ENCODE peak calls at places on chromosomes 13 and 19, in eight cellular contexts. Z is astrocyte of the spinal cord; G is mammary epithelial cell; S is upper lobe of right lung; R is CD4-positive, alpha-beta T cell; X is neural crest cell; I is cardiac muscle cell; V is lung. O is an unnamed sample.

GRCh38 chr13:52659340-52659739 is 6.7 kb downstream of the SUGT1 start:
- DNase-seq in G (no peak), V (no peak), X (no peak), R (no peak), S (no peak), I (no peak), Z (no peak), O (no peak)

GRCh38 chr13:110340812-110341444 is 33.8 kb downstream of the COL4A2 start:
- DNase-seq in I (peak), R (peak), Z (peak), G (peak), X (no peak), V (peak), S (peak), O (peak)

GRCh38 chr13:71621152-71622124 is 245.6 kb downstream of the DACH1 start:
- DNase-seq in Z (no peak), I (peak), V (no peak), X (no peak), S (no peak), G (no peak), R (no peak), O (no peak)

GRCh38 chr19:46180701-46181385 is 32.8 kb downstream of the IGFL2 start:
- DNase-seq in Z (peak), R (no peak), X (no peak), V (no peak), S (no peak), G (peak), I (no peak), O (no peak)

GRCh38 chr13:114066956-114067355 is 65.5 kb downstream of the RASA3 start:
- DNase-seq in I (no peak), V (no peak), R (no peak), X (no peak), S (peak), G (no peak), Z (no peak), O (no peak)

GRCh38 chr13:33380487-33381079 is 95.0 kb upstream of the STARD13 start:
- DNase-seq in Z (no peak), V (no peak), G (no peak), S (no peak), R (no peak), I (no peak), X (no peak), O (no peak)

GRCh38 chr13:111318396-111318795 is 2.0 kb upstream of the TEX29 start:
- DNase-seq in R (no peak), G (no peak), V (no peak), X (no peak), S (no peak), Z (no peak), I (no peak), O (no peak)

GRCh38 chr13:48891586-48891985 is 84.1 kb upstream of the FNDC3A start:
- DNase-seq in Z (peak), R (no peak), S (no peak), V (no peak), I (peak), X (no peak), G (peak), O (no peak)

GRCh38 chr19:38229585-38230073 is 5.6 kb upstream of the DPF1 start:
- DNase-seq in X (peak), R (peak), S (peak), G (peak), Z (peak), V (peak), I (peak), O (peak)

GRCh38 chr13:93420206-93420605 is 193.6 kb downstream of the GPC6 start:
- DNase-seq in X (no peak), S (no peak), Z (no peak), I (no peak), G (no peak), V (no peak), R (no peak), O (no peak)

GRCh38 chr19:13103961-13104847 is 1.5 kb upstream of the LYL1 start:
- DNase-seq in I (no peak), X (peak), S (peak), Z (no peak), G (no peak), V (peak), R (peak), O (peak)

GRCh38 chr19:10019246-10019645 is 6.0 kb downstream of the RDH8 start:
- DNase-seq in Z (no peak), S (no peak), R (no peak), V (no peak), I (no peak), X (no peak), G (no peak), O (no peak)

GRCh38 chr13:101289764-101290163 is 126.5 kb downstream of the NALCN start:
- DNase-seq in Z (peak), S (no peak), R (no peak), X (peak), G (peak), I (peak), V (no peak), O (peak)

GRCh38 chr19:3682741-3683404 is 17.4 kb downstream of the PIP5K1C start:
- DNase-seq in S (no peak), V (no peak), G (no peak), Z (peak), I (peak), X (no peak), R (no peak), O (peak)

GRCh38 chr19:46718934-46719551 is 2.1 kb upstream of the PRKD2 start:
- DNase-seq in X (no peak), G (no peak), Z (no peak), I (no peak), R (no peak), S (no peak), V (no peak), O (no peak)

GRCh38 chr13:105346141-105346766 is 1189.2 kb downstream of the EFNB2 start:
- DNase-seq in V (no peak), I (peak), S (no peak), R (no peak), X (no peak), Z (peak), G (peak), O (no peak)

GRCh38 chr19:18435848-18436631 is 1.9 kb downstream of the ISYNA1 start:
- DNase-seq in X (no peak), S (no peak), G (no peak), Z (no peak), R (no peak), I (no peak), V (no peak), O (no peak)

GRCh38 chr13:86737334-86737932 is 933.7 kb upstream of the SLITRK5 start:
- DNase-seq in R (no peak), X (no peak), S (no peak), G (no peak), V (no peak), Z (no peak), I (no peak), O (no peak)

GRCh38 chr13:25352230-25352629 is 19.5 kb upstream of the ATP8A2 start:
- DNase-seq in R (no peak), X (no peak), V (no peak), S (no peak), Z (no peak), G (no peak), I (peak), O (no peak)

GRCh38 chr19:52638601-52639000 is 446 bp upstream of the ZNF83 start:
- DNase-seq in I (no peak), X (no peak), V (no peak), R (no peak), S (no peak), Z (no peak), G (no peak), O (peak)

GRCh38 chr19:1847684-1848398 is 442 bp downstream of the REXO1 start:
- DNase-seq in V (no peak), X (no peak), S (peak), Z (peak), I (peak), G (peak), R (no peak), O (peak)

GRCh38 chr19:13597625-13598024 is 91.3 kb upstream of the CACNA1A start:
- DNase-seq in I (peak), R (peak), G (peak), Z (peak), S (no peak), V (peak), X (peak), O (peak)

GRCh38 chr13:41054212-41054877 is 7.0 kb upstream of the WBP4 start:
- DNase-seq in I (peak), G (peak), Z (peak), X (peak), V (no peak), R (peak), S (no peak), O (peak)

GRCh38 chr13:31090921-31091624 is 70.6 kb downstream of the HSPH1 start:
- DNase-seq in I (peak), S (no peak), V (no peak), G (no peak), X (no peak), Z (peak), R (no peak), O (no peak)

GRCh38 chr19:336067-336614 is 8.5 kb downstream of the MIER2 start:
- DNase-seq in X (no peak), R (no peak), G (no peak), I (peak), Z (no peak), V (no peak), S (no peak), O (no peak)

GRCh38 chr13:23506821-23507210 is 63.4 kb upstream of the TNFRSF19 start:
- DNase-seq in Z (peak), V (no peak), G (no peak), R (no peak), I (peak), S (no peak), X (no peak), O (peak)

GRCh38 chr19:4582980-4583842 is 23.7 kb upstream of the SEMA6B start:
- DNase-seq in S (no peak), X (no peak), R (no peak), I (no peak), V (no peak), G (peak), Z (no peak), O (no peak)

GRCh38 chr19:18942692-18943091 is 1.7 kb upstream of the HOMER3 start:
- DNase-seq in R (no peak), V (no peak), Z (no peak), X (no peak), S (no peak), G (no peak), I (no peak), O (no peak)

GRCh38 chr13:95298971-95299627 is 2.2 kb downstream of the ABCC4 start:
- DNase-seq in Z (peak), S (no peak), R (no peak), V (no peak), G (peak), I (peak), X (no peak), O (no peak)

GRCh38 chr13:106520205-106521004 is 15.1 kb downstream of the EFNB2 start:
- DNase-seq in Z (peak), X (no peak), I (peak), S (no peak), V (no peak), R (no peak), G (no peak), O (no peak)
- TF ChIP-seq CTCF in Z (peak), X (peak), I (peak), S (peak), V (peak), R (no peak), G (peak), O (no peak)

GRCh38 chr19:55173717-55174409 is 6.2 kb downstream of the SYT5 start:
- DNase-seq in S (peak), Z (peak), R (no peak), G (peak), X (peak), I (peak), V (no peak), O (peak)
- TF ChIP-seq CTCF in S (no peak), Z (peak), R (no peak), G (peak), X (no peak), I (no peak), V (no peak), O (no peak)

GRCh38 chr13:74204606-74205312 is 70.6 kb upstream of the KLF12 start:
- DNase-seq in S (no peak), R (no peak), Z (peak), G (no peak), X (no peak), V (no peak), I (no peak), O (no peak)

GRCh38 chr13:74202129-74202528 is 67.9 kb upstream of the KLF12 start:
- DNase-seq in R (no peak), Z (no peak), V (no peak), S (no peak), X (no peak), G (no peak), I (peak), O (no peak)

GRCh38 chr13:74203576-74203975 is 69.4 kb upstream of the KLF12 start:
- DNase-seq in Z (peak), X (no peak), G (no peak), V (no peak), S (no peak), R (no peak), I (no peak), O (no peak)

GRCh38 chr13:74200081-74200480 is 65.9 kb upstream of the KLF12 start:
- DNase-seq in G (no peak), V (no peak), S (no peak), I (no peak), X (no peak), R (no peak), Z (peak), O (no peak)

DNA sequence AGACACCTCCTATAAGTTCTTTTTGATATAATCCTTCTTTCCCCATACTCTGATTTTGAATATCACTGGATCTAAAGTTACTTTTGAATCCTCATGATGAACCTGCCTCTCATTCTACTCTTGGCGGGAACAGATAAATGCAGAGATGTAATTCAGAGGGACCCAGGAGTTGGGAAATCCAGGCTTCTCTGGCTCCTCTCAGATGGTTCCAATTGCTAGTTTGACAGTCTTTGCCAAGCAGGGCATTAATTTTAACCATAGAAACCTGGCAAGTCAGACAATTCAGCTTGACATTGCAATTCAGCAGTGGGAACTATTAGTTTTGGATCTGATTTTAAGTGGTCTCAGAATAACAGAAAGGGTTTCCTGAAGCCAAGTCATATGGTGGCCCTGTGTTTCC is 67.3 kb upstream of the KLF12 start:
- DNase-seq in I (no peak), Z (no peak), S (no peak), V (no peak), G (no peak), X (no peak), R (no peak), O (no peak)
- TF ChIP-seq CTCF in I (no peak), Z (no peak), S (no peak), V (no peak), G (no peak), X (no peak), R (no peak), O (no peak)

GRCh38 chr19:54674021-54674617 is 11.3 kb downstream of the LILRB4 start:
- DNase-seq in Z (no peak), R (no peak), S (no peak), G (peak), V (no peak), X (no peak), I (peak), O (no peak)
- TF ChIP-seq CTCF in Z (peak), R (peak), S (peak), G (peak), V (no peak), X (peak), I (peak), O (peak)

GRCh38 chr19:31232871-31233270 is 116.4 kb downstream of the TSHZ3 start:
- DNase-seq in Z (peak), V (no peak), I (peak), R (no peak), S (no peak), G (peak), X (no peak), O (no peak)

GRCh38 chr19:31231181-31231580 is 118.1 kb downstream of the TSHZ3 start:
- DNase-seq in G (no peak), X (no peak), V (no peak), Z (peak), S (no peak), I (no peak), R (no peak), O (no peak)

GRCh38 chr19:31235806-31236205 is 113.4 kb downstream of the TSHZ3 start:
- DNase-seq in V (no peak), Z (no peak), R (no peak), X (no peak), I (no peak), G (no peak), S (no peak), O (no peak)

GRCh38 chr19:31233288-31233687 is 115.9 kb downstream of the TSHZ3 start:
- DNase-seq in S (no peak), X (no peak), I (no peak), Z (no peak), R (no peak), V (no peak), G (no peak), O (no peak)

GRCh38 chr19:31232220-31232619 is 117.0 kb downstream of the TSHZ3 start:
- DNase-seq in Z (peak), S (no peak), V (no peak), I (no peak), R (no peak), G (no peak), X (no peak), O (no peak)
- TF ChIP-seq CTCF in Z (no peak), S (no peak), V (no peak), I (no peak), R (no peak), G (peak), X (no peak), O (no peak)

GRCh38 chr19:5665781-5666513 is 14.4 kb downstream of the MICOS13 start:
- DNase-seq in I (peak), V (no peak), X (no peak), G (peak), S (no peak), R (no peak), Z (peak), O (no peak)
- TF ChIP-seq CTCF in I (peak), V (no peak), X (no peak), G (peak), S (no peak), R (no peak), Z (peak), O (no peak)

DNA sequence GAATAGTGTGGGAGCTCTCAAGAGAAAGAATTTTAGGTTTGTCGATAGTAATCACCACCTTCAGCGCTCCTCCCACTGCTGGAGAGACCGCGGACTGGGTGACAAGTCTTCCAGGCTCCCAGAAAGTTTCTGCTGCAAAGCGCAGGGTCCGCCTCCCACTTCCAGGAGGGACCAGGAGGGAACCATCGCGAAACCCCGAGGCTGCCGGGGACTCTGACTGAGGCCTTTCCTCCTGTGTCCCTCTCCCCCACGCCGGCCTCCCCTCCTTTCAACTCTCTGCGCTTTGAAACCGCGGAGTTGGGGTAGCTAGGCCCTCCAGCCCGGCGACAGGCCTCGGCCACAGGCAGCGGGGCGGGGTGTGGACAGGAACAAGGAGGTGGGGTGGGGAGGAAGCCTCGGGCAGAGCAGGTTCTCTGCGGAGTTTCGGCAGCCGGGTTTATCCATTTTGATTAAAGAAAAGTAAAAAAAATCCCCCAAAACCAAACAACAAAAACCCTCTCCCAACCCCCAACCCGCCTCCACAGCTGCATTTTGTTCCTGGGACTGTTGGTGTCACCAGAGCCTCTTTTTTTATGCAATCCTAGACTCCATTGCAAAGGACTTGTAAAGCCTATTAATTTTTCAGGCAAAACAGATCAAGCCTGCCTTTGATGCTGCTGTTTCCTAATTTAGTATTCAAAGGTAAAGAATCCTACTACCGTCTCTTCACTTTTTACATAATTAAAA is 157.2 kb downstream of the TM9SF2 start:
- DNase-seq in X (peak), I (peak), V (peak), R (peak), G (peak), S (peak), Z (peak), O (peak)
- TF ChIP-seq CTCF in X (peak), I (peak), V (peak), R (peak), G (peak), S (peak), Z (peak), O (peak)